ENCODE peak calls at places on chromosome 7, in four cellular contexts. H is endothelial cell, B is upper lobe of right lung, F is NCI-H1092 treated with DMSO at 0.1 percent for 48 hours. W is an unnamed sample.

GRCh38 chr7:28587211-28587610 is 174.9 kb downstream of the CREB5 start:
- DNase-seq in H (no peak), B (no peak), F (no peak), W (no peak)

GRCh38 chr7:131124867-131125266 is 202.8 kb upstream of the MKLN1 start:
- DNase-seq in H (no peak), B (no peak), F (no peak), W (no peak)

GRCh38 chr7:110090113-110090820 is 1000.7 kb upstream of the LRRN3 start:
- DNase-seq in H (peak; percentile 16), B (no peak), F (peak; percentile 15), W (no peak)

GRCh38 chr7:53111061-53111460 is 75.6 kb downstream of the POM121L12 start:
- DNase-seq in H (no peak), B (no peak), F (no peak), W (no peak)

GRCh38 chr7:117114272-117114671 is 161.0 kb downstream of the ST7 start:
- DNase-seq in H (no peak), B (no peak), F (peak; percentile 30), W (no peak)

GRCh38 chr7:33109758-33110238 is 594 bp upstream of the RP9 start:
- DNase-seq in H (no peak), B (no peak), F (no peak), W (no peak)

GRCh38 chr7:92723205-92723604 is 113.2 kb downstream of the CDK6 start:
- DNase-seq in H (no peak), B (no peak), F (no peak), W (no peak)

GRCh38 chr7:12550956-12551355 is 19.6 kb upstream of the SCIN start:
- DNase-seq in H (no peak), B (no peak), F (no peak), W (no peak)

GRCh38 chr7:2732959-2733584 is 45.1 kb downstream of the AMZ1 start:
- DNase-seq in H (no peak), B (no peak), F (no peak), W (peak; percentile 69)

GRCh38 chr7:150937848-150938561 is 40.1 kb downstream of the KCNH2 start:
- DNase-seq in H (no peak), B (peak; percentile 38), F (peak; percentile 20), W (peak; percentile 74)

GRCh38 chr7:44224216-44224950 is 23.6 kb downstream of the YKT6 start:
- DNase-seq in H (peak; percentile 3), B (peak; percentile 53), F (peak; percentile 42), W (peak; percentile 60)

GRCh38 chr7:90621130-90621891 is 25.2 kb downstream of the CDK14 start:
- DNase-seq in H (no peak), B (no peak), F (no peak), W (no peak)

GRCh38 chr7:138565451-138566114 is 105.5 kb downstream of the TRIM24 start:
- DNase-seq in H (no peak), B (no peak), F (no peak), W (no peak)

GRCh38 chr7:39688611-39689485 is 65.5 kb downstream of the RALA start:
- DNase-seq in H (no peak), B (no peak), F (no peak), W (no peak)

GRCh38 chr7:81173766-81174281 is 255.0 kb upstream of the SEMA3C start:
- DNase-seq in H (no peak), B (no peak), F (no peak), W (no peak)

GRCh38 chr7:101156866-101157589 is 2.8 kb downstream of the AP1S1 start:
- DNase-seq in H (no peak), B (no peak), F (no peak), W (no peak)

GRCh38 chr7:14960686-14961085 is 58.1 kb upstream of the DGKB start:
- DNase-seq in H (no peak), B (no peak), F (no peak), W (no peak)

GRCh38 chr7:54989826-54990225 is 29.0 kb upstream of the EGFR start:
- DNase-seq in H (no peak), B (no peak), F (no peak), W (no peak)

GRCh38 chr7:40584667-40585433 is 450.0 kb downstream of the SUGCT start:
- DNase-seq in H (no peak), B (no peak), F (no peak), W (no peak)

GRCh38 chr7:121449304-121449703 is 53.2 kb upstream of the FAM3C start:
- DNase-seq in H (no peak), B (no peak), F (no peak), W (no peak)

GRCh38 chr7:27134392-27134791 is 3.8 kb upstream of the HOXA4 start:
- DNase-seq in H (no peak), B (no peak), F (no peak), W (no peak)

GRCh38 chr7:91066627-91067026 is 197.6 kb upstream of the FZD1 start:
- DNase-seq in H (no peak), B (no peak), F (no peak), W (no peak)

GRCh38 chr7:27235387-27236052 is 7.1 kb upstream of the EVX1 start:
- DNase-seq in H (peak; percentile 63), B (peak; percentile 68), F (peak; percentile 86), W (peak; percentile 83)

GRCh38 chr7:46534593-46535271 is 613.7 kb upstream of the IGFBP3 start:
- DNase-seq in H (no peak), B (no peak), F (no peak), W (no peak)

GRCh38 chr7:30175171-30175570 is 40.4 kb downstream of the MTURN start:
- DNase-seq in H (no peak), B (no peak), F (peak; percentile 85), W (no peak)

W was measured in kidney.